ENCODE peak calls at places on chromosomes 5 and 9, in seven cellular contexts. One of them, this sample, is unnamed.

GRCh38 chr5:171207256-171207866 is 101.7 kb upstream of the TLX3 start:
- DNase-seq in endothelial cell: peak
- DNase-seq in putamen: no peak
- DNase-seq in activated CD4-positive, CD25-positive, alpha-beta regulatory T cell: no peak
- DNase-seq in NCI-H524: peak
- DNase-seq in lower lobe of right lung: no peak
- DNase-seq in activated CD8-positive, alpha-beta memory T cell treated with anti-CD3 and anti-CD28 coated beads for 1 hour: no peak
- DNase-seq in this sample: peak

GRCh38 chr9:123929177-123929869 is 603 bp downstream of the DENND1A start:
- DNase-seq in endothelial cell: no peak
- DNase-seq in putamen: no peak
- DNase-seq in activated CD4-positive, CD25-positive, alpha-beta regulatory T cell: no peak
- DNase-seq in NCI-H524: peak
- DNase-seq in lower lobe of right lung: peak
- DNase-seq in activated CD8-positive, alpha-beta memory T cell treated with anti-CD3 and anti-CD28 coated beads for 1 hour: peak
- DNase-seq in this sample: no peak

GRCh38 chr5:61704289-61704688 is 372.2 kb downstream of the ZSWIM6 start:
- DNase-seq in endothelial cell: no peak
- DNase-seq in putamen: no peak
- DNase-seq in activated CD4-positive, CD25-positive, alpha-beta regulatory T cell: no peak
- DNase-seq in NCI-H524: no peak
- DNase-seq in lower lobe of right lung: no peak
- DNase-seq in activated CD8-positive, alpha-beta memory T cell treated with anti-CD3 and anti-CD28 coated beads for 1 hour: no peak
- DNase-seq in this sample: no peak

GRCh38 chr5:133347039-133347438 is 265.3 kb downstream of the FSTL4 start:
- DNase-seq in endothelial cell: no peak
- DNase-seq in putamen: no peak
- DNase-seq in activated CD4-positive, CD25-positive, alpha-beta regulatory T cell: no peak
- DNase-seq in NCI-H524: no peak
- DNase-seq in lower lobe of right lung: no peak
- DNase-seq in activated CD8-positive, alpha-beta memory T cell treated with anti-CD3 and anti-CD28 coated beads for 1 hour: no peak
- DNase-seq in this sample: no peak

GRCh38 chr5:78805-79149 is 13.2 kb upstream of the PLEKHG4B start:
- DNase-seq in endothelial cell: no peak
- DNase-seq in putamen: no peak
- DNase-seq in activated CD4-positive, CD25-positive, alpha-beta regulatory T cell: no peak
- DNase-seq in NCI-H524: no peak
- DNase-seq in lower lobe of right lung: no peak
- DNase-seq in activated CD8-positive, alpha-beta memory T cell treated with anti-CD3 and anti-CD28 coated beads for 1 hour: no peak
- DNase-seq in this sample: no peak

GRCh38 chr5:79694652-79695051 is 5.0 kb downstream of the CMYA5 start:
- DNase-seq in endothelial cell: no peak
- DNase-seq in putamen: no peak
- DNase-seq in activated CD4-positive, CD25-positive, alpha-beta regulatory T cell: no peak
- DNase-seq in NCI-H524: no peak
- DNase-seq in lower lobe of right lung: no peak
- DNase-seq in activated CD8-positive, alpha-beta memory T cell treated with anti-CD3 and anti-CD28 coated beads for 1 hour: no peak
- DNase-seq in this sample: no peak

GRCh38 chr5:98771389-98772109 is 1.9 kb upstream of the RGMB start:
- DNase-seq in endothelial cell: peak
- DNase-seq in putamen: peak
- DNase-seq in activated CD4-positive, CD25-positive, alpha-beta regulatory T cell: peak
- DNase-seq in NCI-H524: peak
- DNase-seq in lower lobe of right lung: no peak
- DNase-seq in activated CD8-positive, alpha-beta memory T cell treated with anti-CD3 and anti-CD28 coated beads for 1 hour: peak
- DNase-seq in this sample: peak

GRCh38 chr5:72067682-72068470 is 39.4 kb upstream of the MAP1B start:
- DNase-seq in endothelial cell: no peak
- DNase-seq in putamen: peak
- DNase-seq in activated CD4-positive, CD25-positive, alpha-beta regulatory T cell: no peak
- DNase-seq in NCI-H524: no peak
- DNase-seq in lower lobe of right lung: no peak
- DNase-seq in activated CD8-positive, alpha-beta memory T cell treated with anti-CD3 and anti-CD28 coated beads for 1 hour: no peak
- DNase-seq in this sample: no peak

GRCh38 chr5:62596096-62596495 is 17.5 kb downstream of the LRRC70 start:
- DNase-seq in endothelial cell: no peak
- DNase-seq in putamen: no peak
- DNase-seq in activated CD4-positive, CD25-positive, alpha-beta regulatory T cell: no peak
- DNase-seq in NCI-H524: no peak
- DNase-seq in lower lobe of right lung: no peak
- DNase-seq in activated CD8-positive, alpha-beta memory T cell treated with anti-CD3 and anti-CD28 coated beads for 1 hour: no peak
- DNase-seq in this sample: no peak

GRCh38 chr5:65483474-65484346 is 2.0 kb upstream of the ADAMTS6 start:
- DNase-seq in endothelial cell: no peak
- DNase-seq in putamen: peak
- DNase-seq in activated CD4-positive, CD25-positive, alpha-beta regulatory T cell: no peak
- DNase-seq in NCI-H524: peak
- DNase-seq in lower lobe of right lung: no peak
- DNase-seq in activated CD8-positive, alpha-beta memory T cell treated with anti-CD3 and anti-CD28 coated beads for 1 hour: no peak
- DNase-seq in this sample: peak

GRCh38 chr9:108665856-108666784 is 189.7 kb downstream of the ACTL7B start:
- DNase-seq in endothelial cell: no peak
- DNase-seq in putamen: no peak
- DNase-seq in activated CD4-positive, CD25-positive, alpha-beta regulatory T cell: no peak
- DNase-seq in NCI-H524: no peak
- DNase-seq in lower lobe of right lung: no peak
- DNase-seq in activated CD8-positive, alpha-beta memory T cell treated with anti-CD3 and anti-CD28 coated beads for 1 hour: no peak
- DNase-seq in this sample: no peak

GRCh38 chr5:67081259-67081658 is 115.3 kb downstream of the CD180 start:
- DNase-seq in endothelial cell: no peak
- DNase-seq in putamen: no peak
- DNase-seq in activated CD4-positive, CD25-positive, alpha-beta regulatory T cell: no peak
- DNase-seq in NCI-H524: no peak
- DNase-seq in lower lobe of right lung: no peak
- DNase-seq in activated CD8-positive, alpha-beta memory T cell treated with anti-CD3 and anti-CD28 coated beads for 1 hour: no peak
- DNase-seq in this sample: no peak

GRCh38 chr9:6272229-6272597 is 56.0 kb upstream of the TPD52L3 start:
- DNase-seq in endothelial cell: no peak
- DNase-seq in putamen: no peak
- DNase-seq in activated CD4-positive, CD25-positive, alpha-beta regulatory T cell: no peak
- DNase-seq in NCI-H524: no peak
- DNase-seq in lower lobe of right lung: no peak
- DNase-seq in activated CD8-positive, alpha-beta memory T cell treated with anti-CD3 and anti-CD28 coated beads for 1 hour: no peak
- DNase-seq in this sample: no peak

GRCh38 chr5:159010611-159011497 is 88.9 kb downstream of the EBF1 start:
- DNase-seq in endothelial cell: peak
- DNase-seq in putamen: no peak
- DNase-seq in activated CD4-positive, CD25-positive, alpha-beta regulatory T cell: no peak
- DNase-seq in NCI-H524: no peak
- DNase-seq in lower lobe of right lung: no peak
- DNase-seq in activated CD8-positive, alpha-beta memory T cell treated with anti-CD3 and anti-CD28 coated beads for 1 hour: no peak
- DNase-seq in this sample: no peak

GRCh38 chr5:72818866-72819534 is 2.5 kb downstream of the TNPO1 start:
- DNase-seq in endothelial cell: peak
- DNase-seq in putamen: peak
- DNase-seq in activated CD4-positive, CD25-positive, alpha-beta regulatory T cell: peak
- DNase-seq in NCI-H524: peak
- DNase-seq in lower lobe of right lung: peak
- DNase-seq in activated CD8-positive, alpha-beta memory T cell treated with anti-CD3 and anti-CD28 coated beads for 1 hour: peak
- DNase-seq in this sample: peak

GRCh38 chr5:175681975-175682354 is 24.1 kb downstream of the HRH2 start:
- DNase-seq in endothelial cell: no peak
- DNase-seq in putamen: no peak
- DNase-seq in activated CD4-positive, CD25-positive, alpha-beta regulatory T cell: no peak
- DNase-seq in NCI-H524: no peak
- DNase-seq in lower lobe of right lung: no peak
- DNase-seq in activated CD8-positive, alpha-beta memory T cell treated with anti-CD3 and anti-CD28 coated beads for 1 hour: no peak
- DNase-seq in this sample: no peak

GRCh38 chr9:22374021-22374420 is 72.6 kb upstream of the DMRTA1 start:
- DNase-seq in endothelial cell: no peak
- DNase-seq in putamen: no peak
- DNase-seq in activated CD4-positive, CD25-positive, alpha-beta regulatory T cell: no peak
- DNase-seq in NCI-H524: peak
- DNase-seq in lower lobe of right lung: no peak
- DNase-seq in activated CD8-positive, alpha-beta memory T cell treated with anti-CD3 and anti-CD28 coated beads for 1 hour: no peak
- DNase-seq in this sample: peak

This sample was measured in NCI-H1694.